ENCODE peak calls at places on chromosome 16, in ten cellular contexts. L, H, A, B, S, N, D, I, E and Y are unnamed samples.

GRCh38 chr16:12613131-12613991 is 190.3 kb downstream of the CPPED1 start:
- DNase-seq in L (no peak), H (no peak), A (no peak), B (no peak), S (no peak), N (no peak), D (no peak), I (no peak), E (no peak), Y (no peak)

GRCh38 chr16:84194470-84195200 is 3.7 kb downstream of the ADAD2 start:
- DNase-seq in L (no peak), H (no peak), A (no peak), B (no peak), S (no peak), N (no peak), D (no peak), I (no peak), E (no peak), Y (no peak)

GRCh38 chr16:89581861-89582563 is 6.5 kb downstream of the CPNE7 start:
- DNase-seq in L (no peak), H (no peak), A (peak; percentile 68), B (no peak), S (no peak), N (peak; percentile 46), D (no peak), I (no peak), E (no peak), Y (no peak)

GRCh38 chr16:89341274-89341673 is 123.8 kb downstream of the ZNF778 start:
- DNase-seq in L (no peak), H (no peak), A (no peak), B (no peak), S (no peak), N (no peak), D (no peak), I (no peak), E (no peak), Y (no peak)

GRCh38 chr16:85757341-85757822 is 6.5 kb upstream of the C16orf74 start:
- DNase-seq in L (no peak), H (no peak), A (no peak), B (no peak), S (no peak), N (no peak), D (no peak), I (peak; percentile 67), E (no peak), Y (no peak)

GRCh38 chr16:27284865-27285675 is 16.5 kb upstream of the NSMCE1 start:
- DNase-seq in L (no peak), H (no peak), A (no peak), B (peak; percentile 5), S (no peak), N (no peak), D (no peak), I (no peak), E (no peak), Y (no peak)

GRCh38 chr16:640614-641013 is 1.0 kb upstream of the MCRIP2 start:
- DNase-seq in L (no peak), H (no peak), A (no peak), B (no peak), S (no peak), N (no peak), D (no peak), I (no peak), E (no peak), Y (no peak)

GRCh38 chr16:69798466-69798865 is 36.3 kb downstream of the WWP2 start:
- DNase-seq in L (peak; percentile 8), H (no peak), A (no peak), B (peak; percentile 46), S (no peak), N (no peak), D (no peak), I (no peak), E (no peak), Y (no peak)

GRCh38 chr16:75294773-75295172 is 43.3 kb upstream of the BCAR1 start:
- DNase-seq in L (no peak), H (no peak), A (no peak), B (no peak), S (no peak), N (no peak), D (no peak), I (no peak), E (no peak), Y (no peak)

GRCh38 chr16:50467943-50468748 is 80.0 kb upstream of the NKD1 start:
- DNase-seq in L (no peak), H (no peak), A (no peak), B (peak; percentile 47), S (no peak), N (no peak), D (no peak), I (no peak), E (no peak), Y (no peak)

GRCh38 chr16:89051521-89052166 is 42.0 kb upstream of the ACSF3 start:
- DNase-seq in L (no peak), H (no peak), A (no peak), B (no peak), S (no peak), N (no peak), D (no peak), I (no peak), E (peak; percentile 39), Y (no peak)

GRCh38 chr16:73052441-73053030 is 4.6 kb upstream of the ZFHX3 start:
- DNase-seq in L (no peak), H (peak; percentile 66), A (no peak), B (no peak), S (no peak), N (no peak), D (no peak), I (no peak), E (no peak), Y (no peak)

GRCh38 chr16:86992587-86992986 is 324.6 kb downstream of the C16orf95 start:
- DNase-seq in L (no peak), H (peak; percentile 40), A (no peak), B (no peak), S (no peak), N (no peak), D (no peak), I (no peak), E (no peak), Y (no peak)

GRCh38 chr16:74035816-74036215 is 260.8 kb upstream of the PSMD7 start:
- DNase-seq in L (no peak), H (no peak), A (no peak), B (peak; percentile 23), S (no peak), N (no peak), D (no peak), I (no peak), E (no peak), Y (no peak)

GRCh38 chr16:59632266-59632855 is 898.2 kb upstream of the GOT2 start:
- DNase-seq in L (no peak), H (no peak), A (no peak), B (peak; percentile 26), S (no peak), N (no peak), D (no peak), I (no peak), E (no peak), Y (no peak)

GRCh38 chr16:68901910-68902309 is 58.6 kb downstream of the TANGO6 start:
- DNase-seq in L (no peak), H (no peak), A (no peak), B (no peak), S (no peak), N (no peak), D (no peak), I (peak; percentile 37), E (no peak), Y (no peak)

GRCh38 chr16:59195242-59195641 is 461.1 kb upstream of the GOT2 start:
- DNase-seq in L (no peak), H (no peak), A (no peak), B (no peak), S (no peak), N (no peak), D (no peak), I (no peak), E (no peak), Y (no peak)

GRCh38 chr16:84103678-84104077 is 13.1 kb downstream of the MBTPS1 start:
- DNase-seq in L (no peak), H (no peak), A (no peak), B (no peak), S (no peak), N (no peak), D (no peak), I (no peak), E (no peak), Y (no peak)

GRCh38 chr16:75733305-75734141 is 7.2 kb upstream of the CPHXL start:
- DNase-seq in L (no peak), H (peak; percentile 69), A (no peak), B (no peak), S (no peak), N (no peak), D (no peak), I (peak; percentile 85), E (no peak), Y (no peak)

GRCh38 chr16:13110124-13110796 is 208.9 kb downstream of the SHISA9 start:
- DNase-seq in L (no peak), H (peak; percentile 79), A (peak; percentile 76), B (no peak), S (no peak), N (no peak), D (no peak), I (no peak), E (no peak), Y (peak; percentile 12)

GRCh38 chr16:47970291-47970931 is 185.4 kb downstream of the ABCC12 start:
- DNase-seq in L (no peak), H (no peak), A (no peak), B (peak; percentile 86), S (no peak), N (no peak), D (no peak), I (peak; percentile 13), E (no peak), Y (no peak)

GRCh38 chr16:82699711-82700495 is 73.1 kb downstream of the CDH13 start:
- DNase-seq in L (peak; percentile 53), H (peak; percentile 67), A (no peak), B (no peak), S (no peak), N (no peak), D (no peak), I (no peak), E (no peak), Y (no peak)
- H3K27ac ChIP-seq in L (peak overlapping the region; percentile 93), H (peak overlapping the region; percentile 70), A (no peak overlapping the region), B (no peak overlapping the region), S (no peak overlapping the region), N (peak overlapping the region; percentile 93), D (peak overlapping the region; percentile 88), I (no peak overlapping the region), E (no peak overlapping the region), Y (peak overlapping the region; percentile 88)

GRCh38 chr16:56632848-56633365 is 448 bp downstream of the MT1M start:
- DNase-seq in L (no peak), H (no peak), A (no peak), B (no peak), S (no peak), N (no peak), D (no peak), I (no peak), E (no peak), Y (no peak)
- H3K4me3 ChIP-seq in L (peak overlapping the region; percentile 70), H (peak overlapping the region; percentile 64), A (peak overlapping the region; percentile 80), B (peak overlapping the region; percentile 20), S (peak overlapping the region; percentile 21), N (peak overlapping the region; percentile 37), D (peak overlapping the region; percentile 69), I (peak overlapping the region; percentile 32), E (peak overlapping the region; percentile 61), Y (peak overlapping the region; percentile 54)

GRCh38 chr16:2043296-2043979 is 4.2 kb downstream of the NTHL1 start:
- DNase-seq in L (no peak), H (no peak), A (no peak), B (no peak), S (no peak), N (peak; percentile 71), D (no peak), I (no peak), E (no peak), Y (no peak)
- H3K27ac ChIP-seq in L (peak overlapping the region; percentile 82), H (peak overlapping the region; percentile 27), A (no peak overlapping the region), B (no peak overlapping the region), S (peak overlapping the region; percentile 0), N (no peak overlapping the region), D (peak overlapping the region; percentile 96), I (no peak overlapping the region), E (peak overlapping the region; percentile 80), Y (no peak overlapping the region)

GRCh38 chr16:2962334-2963073 is 1.6 kb upstream of the KREMEN2 start:
- DNase-seq in L (no peak), H (no peak), A (no peak), B (no peak), S (no peak), N (no peak), D (no peak), I (no peak), E (no peak), Y (no peak)
- H3K4me3 ChIP-seq in L (no peak overlapping the region), H (no peak overlapping the region), A (peak overlapping the region; percentile 65), B (no peak overlapping the region), S (no peak overlapping the region), N (no peak overlapping the region), D (no peak overlapping the region), I (no peak overlapping the region), E (no peak overlapping the region), Y (no peak overlapping the region)